ENCODE peak calls at places on chromosome 9, in nine cellular contexts. J is endothelial cell, Q is HEK293T, R is NCI-H524, N is body of pancreas, B is progenitor cell of endocrine pancreas, Y is NCI-H146, E is AG20443, A is pons. V is an unnamed sample.

GRCh38 chr9:4905135-4905490 is 80.0 kb upstream of the JAK2 start:
- DNase-seq in E (no peak), N (no peak), A (no peak), Y (no peak), R (no peak), Q (no peak), J (no peak), B (no peak), V (no peak)

GRCh38 chr9:131999692-132000551 is 79.7 kb downstream of the MED27 start:
- DNase-seq in A (no peak), R (no peak), E (peak), B (no peak), Q (no peak), Y (no peak), N (no peak), J (no peak), V (no peak)

GRCh38 chr9:127561491-127562270 is 50.4 kb upstream of the STXBP1 start:
- DNase-seq in E (peak), A (no peak), N (peak), B (no peak), Y (no peak), J (no peak), Q (no peak), R (no peak), V (no peak)

GRCh38 chr9:137082925-137083290 is 3.9 kb upstream of the MAN1B1 start:
- DNase-seq in J (no peak), Y (no peak), R (no peak), E (no peak), Q (no peak), B (no peak), N (no peak), A (no peak), V (no peak)

GRCh38 chr9:136762221-136762691 is 2.1 kb downstream of the LCN15 start:
- DNase-seq in N (no peak), B (no peak), E (no peak), Y (no peak), Q (no peak), A (no peak), J (no peak), R (no peak), V (no peak)

GRCh38 chr9:135468866-135469521 is 10.6 kb upstream of the PPP1R26 start:
- DNase-seq in J (no peak), B (no peak), Q (no peak), N (no peak), Y (no peak), A (no peak), E (no peak), R (no peak), V (no peak)

GRCh38 chr9:131744715-131745201 is 4.9 kb upstream of the RAPGEF1 start:
- DNase-seq in Q (no peak), N (no peak), B (no peak), J (no peak), A (no peak), E (no peak), R (no peak), Y (no peak), V (no peak)

GRCh38 chr9:8855046-8855445 is 1055.5 kb upstream of the DMAC1 start:
- DNase-seq in N (no peak), B (no peak), E (no peak), J (no peak), Y (peak), A (peak), R (no peak), Q (no peak), V (peak)

GRCh38 chr9:89591291-89592200 is 13.3 kb upstream of the GADD45G start:
- DNase-seq in J (no peak), Q (no peak), A (no peak), E (no peak), Y (no peak), R (no peak), N (no peak), B (no peak), V (no peak)

GRCh38 chr9:108049026-108049591 is 559.5 kb upstream of the KLF4 start:
- DNase-seq in J (no peak), Q (peak), B (no peak), Y (no peak), N (no peak), R (no peak), A (no peak), E (peak), V (no peak)

GRCh38 chr9:16429671-16430070 is 440.8 kb downstream of the BNC2 start:
- DNase-seq in R (no peak), Y (no peak), B (no peak), N (no peak), Q (no peak), E (no peak), J (no peak), A (no peak), V (no peak)

GRCh38 chr9:137650259-137650658 is 31.5 kb downstream of the EHMT1 start:
- DNase-seq in J (no peak), Q (no peak), R (no peak), Y (no peak), B (no peak), A (no peak), E (no peak), N (no peak), V (no peak)

GRCh38 chr9:98364042-98364441 is 108.6 kb upstream of the TBC1D2 start:
- DNase-seq in A (no peak), J (no peak), Q (no peak), R (peak), E (no peak), Y (no peak), B (no peak), N (no peak), V (no peak)

GRCh38 chr9:72674961-72675360 is 153.6 kb downstream of the TMC1 start:
- DNase-seq in J (no peak), A (no peak), E (no peak), N (no peak), R (no peak), Y (no peak), B (no peak), Q (no peak), V (no peak)

GRCh38 chr9:132239999-132240859 is 78.4 kb downstream of the NTNG2 start:
- DNase-seq in J (no peak), N (peak), Y (no peak), A (no peak), Q (no peak), R (no peak), B (no peak), E (no peak), V (no peak)